ENCODE peak calls at places on chromosomes 13 and 19, in ten cellular contexts. K is cardiac fibroblast; V is heart left ventricle; R is nephron progenitor cell; H is left ventricle myocardium inferior; B is CD8-positive, alpha-beta T cell; X is HFF-Myc; O is endothelial cell; E is transverse colon; A is Panc1. F is an unnamed sample.
A peak's percentile ranks its signal among the peaks of the same experiment; 100 is the strongest.

GRCh38 chr13:41276824-41277223 is 13.4 kb upstream of the MTRF1 start:
- DNase-seq in K (no peak), V (no peak), R (no peak), H (no peak), B (no peak), X (no peak), O (no peak), E (no peak), A (no peak), F (no peak)

GRCh38 chr19:35935911-35936737 is at the start of gene LRFN3:
- DNase-seq in K (peak; percentile 72), V (peak; percentile 68), R (peak; percentile 80), H (peak; percentile 78), B (no peak), X (no peak), O (peak; percentile 74), E (peak; percentile 81), A (no peak), F (peak; percentile 88)

GRCh38 chr19:12544401-12544876 is 6.8 kb downstream of the ZNF564 start:
- DNase-seq in K (peak; percentile 79), V (no peak), R (no peak), H (no peak), B (no peak), X (no peak), O (no peak), E (no peak), A (no peak), F (no peak)

GRCh38 chr19:15328312-15328711 is 4.0 kb downstream of the BRD4 start:
- DNase-seq in K (peak; percentile 26), V (no peak), R (no peak), H (no peak), B (no peak), X (no peak), O (no peak), E (no peak), A (no peak), F (no peak)

GRCh38 chr13:30022796-30023195 is 172.4 kb upstream of the UBL3 start:
- DNase-seq in K (no peak), V (no peak), R (no peak), H (no peak), B (no peak), X (no peak), O (no peak), E (no peak), A (no peak), F (no peak)

GRCh38 chr19:12711187-12711586 is 12.5 kb downstream of the TNPO2 start:
- DNase-seq in K (no peak), V (no peak), R (no peak), H (no peak), B (no peak), X (no peak), O (no peak), E (no peak), A (no peak), F (no peak)

GRCh38 chr13:113791761-113792160 is 32.7 kb downstream of the TMEM255B start:
- DNase-seq in K (no peak), V (no peak), R (no peak), H (no peak), B (no peak), X (no peak), O (no peak), E (no peak), A (no peak), F (no peak)

GRCh38 chr13:97566907-97567306 is 132.9 kb downstream of the RAP2A start:
- DNase-seq in K (no peak), V (no peak), R (no peak), H (no peak), B (no peak), X (no peak), O (no peak), E (no peak), A (no peak), F (no peak)

DNA sequence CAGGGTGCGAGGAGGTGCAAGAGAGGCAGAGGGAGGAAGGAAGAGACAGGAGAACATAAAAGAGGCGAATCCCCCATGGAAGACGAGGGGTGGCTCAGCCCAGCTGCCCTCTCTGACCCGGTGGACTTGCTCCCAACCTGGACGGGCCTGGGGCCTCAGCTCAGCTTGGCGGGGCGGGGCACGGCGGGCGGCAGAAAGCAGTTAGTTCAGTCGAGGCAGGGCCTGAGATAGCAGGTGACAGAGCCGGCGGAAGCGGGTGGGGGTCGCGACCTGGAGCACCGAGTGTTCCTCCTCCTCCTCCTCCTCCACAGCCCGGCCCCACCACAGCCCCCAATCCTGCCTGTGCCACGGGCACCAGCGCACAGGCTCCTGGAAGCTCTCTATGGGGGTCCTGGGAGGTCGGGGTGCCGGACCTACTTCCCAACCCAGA is 7.0 kb upstream of the CACTIN start:
- DNase-seq in K (no peak), V (no peak), R (no peak), H (no peak), B (no peak), X (no peak), O (no peak), E (no peak), A (no peak), F (no peak)
- TF ChIP-seq CTCF in K (no peak), V (no peak), R (no peak), H (no peak), B (no peak), X (no peak), O (no peak), E (no peak), A (no peak), F (no peak)

DNA sequence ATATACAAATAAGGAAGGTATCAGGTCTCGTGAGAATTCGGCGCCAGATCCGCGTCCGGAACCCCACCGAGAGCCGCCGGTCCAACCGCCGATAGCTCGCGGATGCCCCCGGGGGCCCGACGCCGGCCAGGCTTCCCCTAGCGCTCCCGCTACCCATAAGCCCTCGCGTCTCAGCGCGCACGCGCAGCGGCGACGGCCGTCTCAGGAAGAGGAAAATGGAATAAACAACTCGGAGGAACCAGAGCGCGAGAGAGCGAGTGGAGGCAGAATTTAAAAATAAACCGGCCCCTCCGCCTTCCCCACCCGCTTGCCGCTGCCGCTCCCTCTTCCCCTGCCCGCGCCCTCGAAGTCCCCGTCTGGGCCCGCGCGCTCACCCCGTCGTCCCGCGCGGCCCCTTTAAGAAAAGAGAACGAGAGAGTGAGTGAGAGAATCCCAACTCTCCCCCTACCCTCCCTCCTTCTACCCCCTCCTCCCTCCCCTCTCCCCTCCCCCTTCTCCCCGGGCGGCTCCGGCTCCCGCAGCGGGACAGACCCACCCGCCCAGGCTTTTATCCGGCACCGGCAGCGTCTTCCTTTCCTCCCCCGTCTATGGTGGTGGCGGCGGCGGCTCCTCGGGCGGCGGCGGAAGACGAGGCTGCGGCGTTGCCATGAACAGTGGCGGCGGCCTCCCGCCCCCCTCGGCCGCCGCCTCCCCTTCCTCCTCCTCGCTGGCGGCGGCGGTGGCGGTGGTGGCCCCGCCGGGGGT is at the start of gene PAN3:
- DNase-seq in K (peak; percentile 92), V (peak; percentile 92), R (peak; percentile 91), H (peak; percentile 94), B (peak; percentile 90), X (peak; percentile 56), O (peak; percentile 93), E (peak; percentile 94), A (peak; percentile 25), F (peak; percentile 95)
- TF ChIP-seq CTCF in K (peak; percentile 11), V (peak; percentile 44), R (no peak), H (peak; percentile 28), B (no peak), X (no peak), O (no peak), E (peak; percentile 10), A (no peak), F (no peak)

GRCh38 chr19:5666921-5667610 is 13.2 kb downstream of the MICOS13 start:
- DNase-seq in K (no peak), V (no peak), R (no peak), H (no peak), B (no peak), X (no peak), O (no peak), E (no peak), A (no peak), F (no peak)

GRCh38 chr19:5667751-5668271 is 12.5 kb downstream of the MICOS13 start:
- DNase-seq in K (no peak), V (no peak), R (no peak), H (no peak), B (no peak), X (no peak), O (no peak), E (no peak), A (no peak), F (no peak)

GRCh38 chr19:5663904-5664303 is 16.4 kb downstream of the MICOS13 start:
- DNase-seq in K (no peak), V (no peak), R (no peak), H (no peak), B (no peak), X (no peak), O (no peak), E (no peak), A (no peak), F (no peak)

GRCh38 chr19:5664515-5664914 is 15.8 kb downstream of the MICOS13 start:
- DNase-seq in K (no peak), V (no peak), R (no peak), H (no peak), B (no peak), X (no peak), O (no peak), E (no peak), A (no peak), F (no peak)

DNA sequence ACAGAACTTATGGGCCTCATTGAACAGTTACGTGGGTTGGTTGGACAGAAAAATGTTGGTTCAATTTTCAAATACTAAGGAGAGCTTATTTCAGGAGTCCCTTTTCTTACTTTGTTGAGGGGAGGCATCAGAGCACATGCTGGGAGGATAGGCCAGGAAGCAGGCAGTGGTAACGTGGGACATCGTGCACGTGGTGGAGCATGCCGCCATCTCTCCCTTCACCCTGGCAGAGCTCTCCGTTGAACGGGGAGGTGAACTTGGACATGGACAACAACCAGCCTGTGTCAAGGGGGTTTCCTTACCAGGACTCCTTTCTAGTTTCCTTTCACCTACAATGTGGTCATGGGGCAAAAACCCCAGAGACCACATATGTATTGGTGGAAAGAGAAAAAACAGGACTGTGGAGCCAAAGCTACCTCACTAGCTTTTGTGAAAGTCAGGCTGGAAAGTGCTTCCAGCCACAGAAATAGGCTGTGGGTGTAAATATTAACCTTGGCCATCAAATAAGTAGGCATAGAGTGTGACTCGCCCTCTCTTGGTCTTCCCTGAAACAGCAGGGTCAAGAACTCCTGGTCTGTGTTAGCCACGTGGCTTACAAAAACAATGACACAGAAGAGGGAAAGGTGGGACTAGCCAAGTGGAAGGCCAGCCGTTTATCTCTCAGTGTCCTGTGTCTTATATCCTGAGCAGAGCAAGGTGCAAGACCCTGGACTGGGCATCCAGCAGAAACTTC is 14.4 kb downstream of the MICOS13 start:
- DNase-seq in K (peak; percentile 75), V (no peak), R (no peak), H (no peak), B (no peak), X (no peak), O (no peak), E (no peak), A (no peak), F (no peak)
- TF ChIP-seq CTCF in K (peak; percentile 41), V (no peak), R (no peak), H (no peak), B (no peak), X (peak; percentile 16), O (no peak), E (no peak), A (no peak), F (no peak)

DNA sequence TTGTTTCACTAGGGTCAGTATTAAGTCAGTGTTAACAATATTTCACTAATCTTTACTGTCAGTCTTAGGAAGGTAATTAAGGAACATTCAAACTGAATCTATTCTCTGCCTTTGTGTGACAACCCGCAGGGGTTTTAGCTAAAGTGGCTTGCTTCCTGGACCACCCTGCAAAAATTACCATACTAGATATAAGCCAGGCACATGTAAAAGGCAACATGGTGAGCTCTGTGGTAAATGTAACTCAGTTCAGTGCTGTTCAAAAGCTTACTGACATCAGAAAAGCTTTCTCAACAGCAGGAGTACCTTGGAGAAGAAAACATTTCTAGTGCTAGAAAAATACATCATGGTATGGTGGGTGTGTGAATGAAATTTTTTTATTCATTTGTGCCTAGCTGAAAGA is 116.7 kb downstream of the FREM2 start:
- DNase-seq in K (no peak), V (no peak), R (no peak), H (no peak), B (no peak), X (no peak), O (no peak), E (no peak), A (no peak), F (no peak)
- TF ChIP-seq CTCF in K (no peak), V (no peak), R (no peak), H (no peak), B (no peak), X (no peak), O (no peak), E (no peak), A (no peak), F (no peak)

F was measured in glutamatergic neuron.